ENCODE peak calls at places on chromosomes 2 and 18, in four cellular contexts. U is H9, O is WTC11, D is coronary artery. T is an unnamed sample.

GRCh38 chr18:49731860-49732311 is 81.4 kb downstream of the ACAA2 start:
- DNase-seq in U (no peak), O (no peak), D (no peak), T (no peak)

GRCh38 chr2:151043484-151043883 is 218.2 kb downstream of the RBM43 start:
- DNase-seq in U (no peak), O (no peak), D (no peak), T (peak; percentile 59)

GRCh38 chr2:75560022-75560767 is 544 bp downstream of the EVA1A start:
- DNase-seq in U (peak; percentile 58), O (peak; percentile 55), D (no peak), T (no peak)

GRCh38 chr2:11697103-11697871 is 27.3 kb upstream of the NTSR2 start:
- DNase-seq in U (no peak), O (no peak), D (no peak), T (peak; percentile 90)

GRCh38 chr2:8822218-8822617 is 15.2 kb downstream of the KIDINS220 start:
- DNase-seq in U (no peak), O (no peak), D (no peak), T (no peak)

GRCh38 chr18:68083131-68083530 is 566.6 kb upstream of the DSEL start:
- DNase-seq in U (no peak), O (no peak), D (no peak), T (peak; percentile 4)

GRCh38 chr2:238645095-238645494 is 202.8 kb upstream of the TWIST2 start:
- DNase-seq in U (no peak), O (no peak), D (peak; percentile 28), T (no peak)

GRCh38 chr2:25383806-25384205 is 42.1 kb upstream of the DNMT3A start:
- DNase-seq in U (no peak), O (no peak), D (no peak), T (no peak)

GRCh38 chr2:74205586-74205985 is 7.2 kb downstream of the MTHFD2 start:
- DNase-seq in U (no peak), O (no peak), D (peak; percentile 41), T (no peak)

GRCh38 chr2:228853151-228853550 is 417.9 kb downstream of the PID1 start:
- DNase-seq in U (peak; percentile 37), O (peak; percentile 12), D (no peak), T (no peak)

GRCh38 chr2:105118960-105119359 is 81.1 kb downstream of the MRPS9 start:
- DNase-seq in U (peak; percentile 76), O (peak; percentile 73), D (no peak), T (no peak)
- TF ChIP-seq CTCF in U (peak; percentile 91), O (peak; percentile 81), D (no peak), T (peak; percentile 48)

GRCh38 chr18:12325726-12326245 is 17.7 kb downstream of the TUBB6 start:
- DNase-seq in U (no peak), O (no peak), D (peak; percentile 69), T (no peak)

GRCh38 chr18:12327510-12328178 is 19.6 kb downstream of the TUBB6 start:
- DNase-seq in U (peak; percentile 93), O (peak; percentile 94), D (no peak), T (peak; percentile 82)

GRCh38 chr18:12329125-12329698 is 21.2 kb downstream of the TUBB6 start:
- DNase-seq in U (no peak), O (no peak), D (no peak), T (no peak)

GRCh38 chr18:12326711-12327460 is 18.8 kb downstream of the TUBB6 start:
- DNase-seq in U (no peak), O (no peak), D (no peak), T (no peak)

DNA sequence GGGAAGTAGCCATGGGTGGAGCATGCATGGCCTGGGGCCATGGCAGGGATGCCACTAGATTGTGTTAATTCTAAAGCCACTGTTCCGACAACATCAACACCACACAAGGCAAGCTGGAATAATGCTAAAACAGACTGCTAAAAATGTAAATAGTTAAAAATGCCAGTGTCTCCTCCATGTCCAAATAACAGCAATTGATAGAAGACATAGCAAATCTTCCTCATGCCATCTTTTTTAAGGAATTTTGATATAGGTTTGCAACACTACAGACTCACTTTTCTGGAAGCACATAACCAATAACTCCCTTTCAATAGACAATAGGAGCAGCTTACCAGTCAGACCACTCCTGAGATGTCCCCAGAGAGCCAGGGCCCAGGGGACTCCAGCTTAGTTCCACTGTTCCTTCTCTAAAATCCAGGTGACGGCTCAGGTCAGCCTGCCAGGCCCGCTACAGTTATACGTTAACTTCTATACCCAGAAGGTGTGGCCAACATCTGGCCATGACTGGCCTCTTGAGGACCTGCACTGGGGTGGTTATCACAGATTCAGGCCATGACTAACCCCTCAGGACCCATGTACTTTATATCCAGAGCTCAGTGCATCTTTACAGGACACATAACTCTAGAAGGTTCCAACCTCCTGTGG is 20.3 kb downstream of the TUBB6 start:
- DNase-seq in U (no peak), O (no peak), D (no peak), T (no peak)
- TF ChIP-seq CTCF in U (no peak), O (no peak), D (peak; percentile 11), T (no peak)

GRCh38 chr2:21617885-21618434 is 494.2 kb downstream of the TDRD15 start:
- DNase-seq in U (no peak), O (no peak), D (no peak), T (no peak)
- TF ChIP-seq CTCF in U (no peak), O (no peak), D (no peak), T (no peak)

GRCh38 chr2:179987916-179988315 is 19.2 kb downstream of the CWC22 start:
- DNase-seq in U (peak; percentile 34), O (peak; percentile 50), D (no peak), T (no peak)

GRCh38 chr2:179995735-179996134 is 11.4 kb downstream of the CWC22 start:
- DNase-seq in U (no peak), O (no peak), D (no peak), T (no peak)

GRCh38 chr2:179990676-179991317 is 16.3 kb downstream of the CWC22 start:
- DNase-seq in U (no peak), O (no peak), D (no peak), T (no peak)

DNA sequence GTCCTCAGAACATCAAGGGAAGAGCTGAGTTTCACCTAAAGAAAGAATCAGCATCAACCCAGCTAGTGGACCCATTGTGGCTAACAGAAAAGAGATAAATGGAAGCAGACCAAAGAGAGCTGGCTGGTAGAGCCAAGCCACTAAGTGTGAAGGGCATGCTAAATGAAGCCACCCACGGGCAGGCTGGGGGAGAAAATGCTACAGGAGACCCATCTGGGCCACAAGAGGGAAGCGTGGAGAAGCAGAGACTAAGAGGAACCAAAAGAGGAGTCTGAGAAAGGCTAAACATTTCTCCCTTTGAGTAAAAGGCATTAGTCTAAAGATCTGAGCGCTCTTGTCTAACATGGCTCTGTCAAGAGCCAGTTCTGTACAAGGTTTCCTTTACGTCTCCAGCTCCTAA is 15.8 kb downstream of the CWC22 start:
- DNase-seq in U (peak; percentile 37), O (peak; percentile 32), D (no peak), T (no peak)
- TF ChIP-seq CTCF in U (peak; percentile 53), O (no peak), D (no peak), T (peak; percentile 51)

T was measured in HFFc6.